ENCODE peak calls at places on chromosomes 11 and 22, in ten cellular contexts. One of them, this sample, is unnamed.

GRCh38 chr11:44941286-44942021 is 9.2 kb downstream of the TP53I11 start:
- DNase-seq in stimulated activated naive B cell treated with anti-CD40 and anti-IgM and Interleukin-4, amounts not matched to agents 10 μg/mL and 1 μg/mL and 100 μg/mL, for 72 hours: no peak
- DNase-seq in AG04450: no peak
- DNase-seq in heart left ventricle: no peak
- DNase-seq in GM12891: no peak
- DNase-seq in HuH-7: no peak
- DNase-seq in NAMALWA: no peak
- DNase-seq in coronary artery: no peak
- DNase-seq in CD8-positive, alpha-beta memory T cell: no peak
- DNase-seq in body of pancreas: no peak
- DNase-seq in this sample: no peak

GRCh38 chr22:36055376-36056310 is 27.0 kb upstream of the RBFOX2 start:
- DNase-seq in stimulated activated naive B cell treated with anti-CD40 and anti-IgM and Interleukin-4, amounts not matched to agents 10 μg/mL and 1 μg/mL and 100 μg/mL, for 72 hours: no peak
- DNase-seq in AG04450: no peak
- DNase-seq in heart left ventricle: no peak
- DNase-seq in GM12891: no peak
- DNase-seq in HuH-7: no peak
- DNase-seq in NAMALWA: no peak
- DNase-seq in coronary artery: no peak
- DNase-seq in CD8-positive, alpha-beta memory T cell: no peak
- DNase-seq in body of pancreas: no peak
- DNase-seq in this sample: no peak

GRCh38 chr22:26377170-26377825 is 51.8 kb upstream of the ASPHD2 start:
- DNase-seq in stimulated activated naive B cell treated with anti-CD40 and anti-IgM and Interleukin-4, amounts not matched to agents 10 μg/mL and 1 μg/mL and 100 μg/mL, for 72 hours: no peak
- DNase-seq in AG04450: no peak
- DNase-seq in heart left ventricle: no peak
- DNase-seq in GM12891: no peak
- DNase-seq in HuH-7: no peak
- DNase-seq in NAMALWA: no peak
- DNase-seq in coronary artery: no peak
- DNase-seq in CD8-positive, alpha-beta memory T cell: no peak
- DNase-seq in body of pancreas: no peak
- DNase-seq in this sample: no peak

GRCh38 chr11:86802601-86803051 is 2.3 kb downstream of the PRSS23 start:
- DNase-seq in stimulated activated naive B cell treated with anti-CD40 and anti-IgM and Interleukin-4, amounts not matched to agents 10 μg/mL and 1 μg/mL and 100 μg/mL, for 72 hours: no peak
- DNase-seq in AG04450: no peak
- DNase-seq in heart left ventricle: no peak
- DNase-seq in GM12891: no peak
- DNase-seq in HuH-7: no peak
- DNase-seq in NAMALWA: peak; percentile 68
- DNase-seq in coronary artery: no peak
- DNase-seq in CD8-positive, alpha-beta memory T cell: no peak
- DNase-seq in body of pancreas: peak; percentile 36
- DNase-seq in this sample: peak; percentile 60

GRCh38 chr11:120882237-120882636 is 141.7 kb upstream of the TBCEL start:
- DNase-seq in stimulated activated naive B cell treated with anti-CD40 and anti-IgM and Interleukin-4, amounts not matched to agents 10 μg/mL and 1 μg/mL and 100 μg/mL, for 72 hours: no peak
- DNase-seq in AG04450: no peak
- DNase-seq in heart left ventricle: no peak
- DNase-seq in GM12891: no peak
- DNase-seq in HuH-7: no peak
- DNase-seq in NAMALWA: no peak
- DNase-seq in coronary artery: no peak
- DNase-seq in CD8-positive, alpha-beta memory T cell: no peak
- DNase-seq in body of pancreas: no peak
- DNase-seq in this sample: no peak

GRCh38 chr22:20946991-20947390 is 20.1 kb upstream of the AIFM3 start:
- DNase-seq in stimulated activated naive B cell treated with anti-CD40 and anti-IgM and Interleukin-4, amounts not matched to agents 10 μg/mL and 1 μg/mL and 100 μg/mL, for 72 hours: no peak
- DNase-seq in AG04450: no peak
- DNase-seq in heart left ventricle: no peak
- DNase-seq in GM12891: no peak
- DNase-seq in HuH-7: no peak
- DNase-seq in NAMALWA: no peak
- DNase-seq in coronary artery: no peak
- DNase-seq in CD8-positive, alpha-beta memory T cell: no peak
- DNase-seq in body of pancreas: no peak
- DNase-seq in this sample: no peak

GRCh38 chr22:45101828-45102227 is 61.9 kb upstream of the NUP50 start:
- DNase-seq in stimulated activated naive B cell treated with anti-CD40 and anti-IgM and Interleukin-4, amounts not matched to agents 10 μg/mL and 1 μg/mL and 100 μg/mL, for 72 hours: no peak
- DNase-seq in AG04450: no peak
- DNase-seq in heart left ventricle: no peak
- DNase-seq in GM12891: no peak
- DNase-seq in HuH-7: peak; percentile 61
- DNase-seq in NAMALWA: peak; percentile 75
- DNase-seq in coronary artery: no peak
- DNase-seq in CD8-positive, alpha-beta memory T cell: no peak
- DNase-seq in body of pancreas: peak; percentile 29
- DNase-seq in this sample: peak; percentile 69

GRCh38 chr11:18721576-18722292 is 4.3 kb downstream of the IGSF22 start:
- DNase-seq in stimulated activated naive B cell treated with anti-CD40 and anti-IgM and Interleukin-4, amounts not matched to agents 10 μg/mL and 1 μg/mL and 100 μg/mL, for 72 hours: peak; percentile 34
- DNase-seq in AG04450: no peak
- DNase-seq in heart left ventricle: no peak
- DNase-seq in GM12891: peak; percentile 61
- DNase-seq in HuH-7: peak; percentile 71
- DNase-seq in NAMALWA: peak; percentile 77
- DNase-seq in coronary artery: no peak
- DNase-seq in CD8-positive, alpha-beta memory T cell: peak; percentile 36
- DNase-seq in body of pancreas: peak; percentile 48
- DNase-seq in this sample: peak; percentile 77

GRCh38 chr22:26474687-26475086 is 8.9 kb downstream of the HPS4 start:
- DNase-seq in stimulated activated naive B cell treated with anti-CD40 and anti-IgM and Interleukin-4, amounts not matched to agents 10 μg/mL and 1 μg/mL and 100 μg/mL, for 72 hours: no peak
- DNase-seq in AG04450: no peak
- DNase-seq in heart left ventricle: no peak
- DNase-seq in GM12891: no peak
- DNase-seq in HuH-7: no peak
- DNase-seq in NAMALWA: no peak
- DNase-seq in coronary artery: no peak
- DNase-seq in CD8-positive, alpha-beta memory T cell: no peak
- DNase-seq in body of pancreas: no peak
- DNase-seq in this sample: peak; percentile 79

GRCh38 chr22:22922954-22923319 is 35.3 kb downstream of the IGLL5 start:
- DNase-seq in stimulated activated naive B cell treated with anti-CD40 and anti-IgM and Interleukin-4, amounts not matched to agents 10 μg/mL and 1 μg/mL and 100 μg/mL, for 72 hours: no peak
- DNase-seq in AG04450: no peak
- DNase-seq in heart left ventricle: peak; percentile 14
- DNase-seq in GM12891: no peak
- DNase-seq in HuH-7: no peak
- DNase-seq in NAMALWA: no peak
- DNase-seq in coronary artery: no peak
- DNase-seq in CD8-positive, alpha-beta memory T cell: no peak
- DNase-seq in body of pancreas: no peak
- DNase-seq in this sample: no peak

GRCh38 chr11:94638902-94639373 is 71.8 kb downstream of the PIWIL4 start:
- DNase-seq in stimulated activated naive B cell treated with anti-CD40 and anti-IgM and Interleukin-4, amounts not matched to agents 10 μg/mL and 1 μg/mL and 100 μg/mL, for 72 hours: no peak
- DNase-seq in AG04450: no peak
- DNase-seq in heart left ventricle: no peak
- DNase-seq in GM12891: no peak
- DNase-seq in HuH-7: no peak
- DNase-seq in NAMALWA: peak; percentile 27
- DNase-seq in coronary artery: no peak
- DNase-seq in CD8-positive, alpha-beta memory T cell: no peak
- DNase-seq in body of pancreas: no peak
- DNase-seq in this sample: no peak

This sample was measured in SW480.